ENCODE peak calls at places on chromosome 2, in ten cellular contexts. One of them, this sample, is unnamed.

GRCh38 chr2:162258169-162258568 is 14.9 kb upstream of the FAP start:
- DNase-seq in spleen: no peak
- DNase-seq in nephron progenitor cell: no peak
- DNase-seq in effector memory CD4-positive, alpha-beta T cell: no peak
- DNase-seq in HCEC 1CT: peak; percentile 41
- DNase-seq in HFFc6: no peak
- DNase-seq in H1: no peak
- DNase-seq in pancreas: no peak
- DNase-seq in fibroblast of the aortic adventitia: no peak
- DNase-seq in H9: no peak
- DNase-seq in this sample: no peak

GRCh38 chr2:33975498-33975897 is 376.4 kb upstream of the FAM98A start:
- DNase-seq in effector memory CD4-positive, alpha-beta T cell: no peak
- DNase-seq in fibroblast of the aortic adventitia: no peak
- DNase-seq in HFFc6: no peak
- DNase-seq in H1: no peak
- DNase-seq in pancreas: no peak
- DNase-seq in HCEC 1CT: no peak
- DNase-seq in H9: no peak
- DNase-seq in spleen: no peak
- DNase-seq in nephron progenitor cell: no peak
- DNase-seq in this sample: no peak

GRCh38 chr2:25063876-25064660 is 22.2 kb downstream of the EFR3B start:
- DNase-seq in nephron progenitor cell: no peak
- DNase-seq in pancreas: no peak
- DNase-seq in H1: no peak
- DNase-seq in HFFc6: no peak
- DNase-seq in fibroblast of the aortic adventitia: peak; percentile 77
- DNase-seq in effector memory CD4-positive, alpha-beta T cell: no peak
- DNase-seq in H9: no peak
- DNase-seq in spleen: no peak
- DNase-seq in HCEC 1CT: no peak
- DNase-seq in this sample: no peak

GRCh38 chr2:177265386-177265690 is 811 bp upstream of the NFE2L2 start:
- DNase-seq in spleen: no peak
- DNase-seq in pancreas: no peak
- DNase-seq in HFFc6: no peak
- DNase-seq in effector memory CD4-positive, alpha-beta T cell: no peak
- DNase-seq in H1: no peak
- DNase-seq in fibroblast of the aortic adventitia: peak; percentile 63
- DNase-seq in HCEC 1CT: peak; percentile 57
- DNase-seq in nephron progenitor cell: no peak
- DNase-seq in H9: no peak
- DNase-seq in this sample: no peak

GRCh38 chr2:219611306-219611705 is 13.6 kb downstream of the STK11IP start:
- DNase-seq in HFFc6: no peak
- DNase-seq in effector memory CD4-positive, alpha-beta T cell: no peak
- DNase-seq in nephron progenitor cell: no peak
- DNase-seq in fibroblast of the aortic adventitia: no peak
- DNase-seq in spleen: peak; percentile 74
- DNase-seq in pancreas: no peak
- DNase-seq in H9: no peak
- DNase-seq in H1: no peak
- DNase-seq in HCEC 1CT: no peak
- DNase-seq in this sample: no peak

GRCh38 chr2:162072181-162072702 is 1.8 kb downstream of the DPP4 start:
- DNase-seq in spleen: no peak
- DNase-seq in fibroblast of the aortic adventitia: peak; percentile 89
- DNase-seq in HCEC 1CT: peak; percentile 81
- DNase-seq in H9: no peak
- DNase-seq in nephron progenitor cell: no peak
- DNase-seq in HFFc6: peak; percentile 90
- DNase-seq in effector memory CD4-positive, alpha-beta T cell: no peak
- DNase-seq in H1: no peak
- DNase-seq in pancreas: no peak
- DNase-seq in this sample: peak; percentile 77

GRCh38 chr2:130252880-130253645 is 54.8 kb upstream of the TUBA3E start:
- DNase-seq in nephron progenitor cell: no peak
- DNase-seq in H1: no peak
- DNase-seq in HCEC 1CT: no peak
- DNase-seq in H9: no peak
- DNase-seq in fibroblast of the aortic adventitia: peak; percentile 45
- DNase-seq in spleen: no peak
- DNase-seq in effector memory CD4-positive, alpha-beta T cell: no peak
- DNase-seq in HFFc6: peak; percentile 32
- DNase-seq in pancreas: no peak
- DNase-seq in this sample: peak; percentile 24

GRCh38 chr2:7758065-7758759 is 841.0 kb downstream of the RNF144A start:
- DNase-seq in HCEC 1CT: no peak
- DNase-seq in spleen: no peak
- DNase-seq in nephron progenitor cell: no peak
- DNase-seq in effector memory CD4-positive, alpha-beta T cell: no peak
- DNase-seq in H9: no peak
- DNase-seq in H1: no peak
- DNase-seq in fibroblast of the aortic adventitia: no peak
- DNase-seq in pancreas: no peak
- DNase-seq in HFFc6: no peak
- DNase-seq in this sample: peak; percentile 7

GRCh38 chr2:7403092-7403775 is 486.0 kb downstream of the RNF144A start:
- DNase-seq in spleen: no peak
- DNase-seq in nephron progenitor cell: no peak
- DNase-seq in HFFc6: no peak
- DNase-seq in HCEC 1CT: no peak
- DNase-seq in H1: no peak
- DNase-seq in H9: no peak
- DNase-seq in pancreas: no peak
- DNase-seq in effector memory CD4-positive, alpha-beta T cell: no peak
- DNase-seq in fibroblast of the aortic adventitia: no peak
- DNase-seq in this sample: no peak

GRCh38 chr2:128416366-128416765 is 97.7 kb upstream of the HS6ST1 start:
- DNase-seq in HFFc6: no peak
- DNase-seq in pancreas: peak; percentile 1
- DNase-seq in effector memory CD4-positive, alpha-beta T cell: no peak
- DNase-seq in fibroblast of the aortic adventitia: no peak
- DNase-seq in HCEC 1CT: no peak
- DNase-seq in H1: peak; percentile 46
- DNase-seq in nephron progenitor cell: no peak
- DNase-seq in H9: peak; percentile 33
- DNase-seq in spleen: peak; percentile 55
- DNase-seq in this sample: no peak

GRCh38 chr2:151999058-151999457 is 99.8 kb downstream of the CACNB4 start:
- DNase-seq in nephron progenitor cell: peak; percentile 64
- DNase-seq in H9: peak; percentile 79
- DNase-seq in effector memory CD4-positive, alpha-beta T cell: no peak
- DNase-seq in H1: peak; percentile 79
- DNase-seq in fibroblast of the aortic adventitia: peak; percentile 45
- DNase-seq in HFFc6: peak; percentile 28
- DNase-seq in spleen: no peak
- DNase-seq in HCEC 1CT: peak; percentile 61
- DNase-seq in pancreas: peak; percentile 43
- DNase-seq in this sample: peak; percentile 47

GRCh38 chr2:157596992-157597681 is 31.5 kb downstream of the ACVR1C start:
- DNase-seq in spleen: peak; percentile 85
- DNase-seq in HFFc6: no peak
- DNase-seq in pancreas: peak; percentile 45
- DNase-seq in nephron progenitor cell: peak; percentile 68
- DNase-seq in H9: peak; percentile 80
- DNase-seq in H1: peak; percentile 83
- DNase-seq in effector memory CD4-positive, alpha-beta T cell: no peak
- DNase-seq in fibroblast of the aortic adventitia: peak; percentile 7
- DNase-seq in HCEC 1CT: no peak
- DNase-seq in this sample: peak; percentile 30